ENCODE peak calls at places on chromosome 4, in seven cellular contexts. C, B, A, X, Y, M and K are unnamed samples.

GRCh38 chr4:165779950-165780670 is 92.9 kb upstream of the TLL1 start:
- DNase-seq in Y (no peak), C (no peak), X (no peak), A (no peak), B (no peak), M (no peak), K (no peak)

GRCh38 chr4:3420956-3421355 is 20.8 kb upstream of the HGFAC start:
- DNase-seq in M (no peak), B (no peak), A (no peak), C (no peak), Y (no peak), X (no peak), K (no peak)

GRCh38 chr4:147837435-147837834 is 105.5 kb downstream of the ARHGAP10 start:
- DNase-seq in Y (no peak), C (no peak), M (peak; percentile 58), X (no peak), B (no peak), A (no peak), K (no peak)

GRCh38 chr4:135243960-135244561 is 1042.5 kb upstream of the PABPC4L start:
- DNase-seq in Y (no peak), A (no peak), C (no peak), X (no peak), B (no peak), M (no peak), K (no peak)

GRCh38 chr4:44760142-44760898 is 34.0 kb upstream of the GNPDA2 start:
- DNase-seq in C (no peak), Y (no peak), B (no peak), M (peak; percentile 23), X (peak; percentile 12), A (peak; percentile 28), K (peak; percentile 7)

GRCh38 chr4:40962551-40963185 is 212.9 kb downstream of the NSUN7 start:
- DNase-seq in B (no peak), X (no peak), A (no peak), Y (no peak), C (no peak), M (no peak), K (no peak)

GRCh38 chr4:142697928-142698327 is 148.2 kb downstream of the INPP4B start:
- DNase-seq in M (no peak), A (no peak), C (no peak), B (no peak), X (no peak), Y (no peak), K (no peak)

GRCh38 chr4:8725845-8726244 is 133.3 kb downstream of the CPZ start:
- DNase-seq in B (no peak), A (no peak), C (no peak), M (no peak), X (no peak), Y (no peak), K (no peak)

GRCh38 chr4:173169428-173170209 is 1.0 kb downstream of the GALNT7 start:
- DNase-seq in B (peak; percentile 79), M (peak; percentile 65), A (peak; percentile 58), C (peak; percentile 42), Y (peak; percentile 62), X (peak; percentile 56), K (peak; percentile 73)

GRCh38 chr4:16609170-16609758 is 289.2 kb downstream of the LDB2 start:
- DNase-seq in A (no peak), B (no peak), M (no peak), C (no peak), Y (no peak), X (no peak), K (no peak)

GRCh38 chr4:111991163-111991562 is 154.1 kb upstream of the FAM241A start:
- DNase-seq in X (no peak), B (no peak), M (no peak), Y (no peak), A (no peak), C (no peak), K (no peak)

GRCh38 chr4:145307763-145308430 is 127.5 kb upstream of the OTUD4 start:
- DNase-seq in M (no peak), B (no peak), A (no peak), C (no peak), X (no peak), Y (no peak), K (no peak)

GRCh38 chr4:113971706-113972360 is 7.6 kb downstream of the ARSJ start:
- DNase-seq in Y (no peak), X (peak; percentile 12), C (no peak), M (peak; percentile 15), A (peak; percentile 58), B (no peak), K (no peak)

GRCh38 chr4:76752911-76753494 is 144.9 kb downstream of the SOWAHB start:
- DNase-seq in X (peak; percentile 94), B (no peak), M (peak; percentile 29), Y (no peak), A (peak; percentile 91), C (no peak), K (peak; percentile 63)

GRCh38 chr4:21032246-21032645 is 332.0 kb downstream of the PACRGL start:
- DNase-seq in Y (no peak), B (no peak), A (no peak), X (no peak), M (no peak), C (no peak), K (no peak)

GRCh38 chr4:172818901-172819300 is 349.7 kb upstream of the GALNT7 start:
- DNase-seq in X (no peak), B (no peak), Y (no peak), C (no peak), M (no peak), A (no peak), K (no peak)

GRCh38 chr4:185955817-185956542 is 113.0 kb upstream of the TLR3 start:
- DNase-seq in A (no peak), Y (no peak), M (no peak), B (no peak), X (no peak), C (no peak), K (no peak)

GRCh38 chr4:55866973-55867574 is 13.6 kb downstream of the EXOC1 start:
- DNase-seq in X (peak; percentile 54), Y (peak; percentile 9), C (no peak), M (peak; percentile 61), B (no peak), A (peak; percentile 11), K (peak; percentile 40)

GRCh38 chr4:140212171-140212570 is 58.2 kb upstream of the MAML3 start:
- DNase-seq in B (no peak), X (no peak), C (no peak), A (no peak), Y (no peak), M (no peak), K (no peak)

GRCh38 chr4:65401083-65401482 is 269.2 kb downstream of the EPHA5 start:
- DNase-seq in X (no peak), A (no peak), C (no peak), M (no peak), B (no peak), Y (no peak), K (no peak)

GRCh38 chr4:145840162-145840768 is 98.4 kb downstream of the ZNF827 start:
- DNase-seq in X (peak; percentile 33), M (peak; percentile 53), C (no peak), A (peak; percentile 46), B (no peak), Y (no peak), K (peak; percentile 56)

GRCh38 chr4:139018501-139018900 is 2.9 kb downstream of the NOCT start:
- DNase-seq in Y (no peak), B (no peak), X (no peak), M (no peak), C (no peak), A (no peak), K (no peak)

GRCh38 chr4:123787710-123788109 is 391.1 kb downstream of the SPRY1 start:
- DNase-seq in X (no peak), B (no peak), M (no peak), C (no peak), Y (no peak), A (no peak), K (no peak)

GRCh38 chr4:67885727-67886126 is 1.9 kb upstream of the TMPRSS11D start:
- DNase-seq in Y (no peak), X (peak; percentile 98), B (no peak), C (no peak), M (peak; percentile 29), A (peak; percentile 78), K (peak; percentile 64)

GRCh38 chr4:81164126-81164525 is 50.9 kb downstream of the PRKG2 start:
- DNase-seq in A (no peak), C (no peak), B (no peak), Y (no peak), X (no peak), M (no peak), K (no peak)

GRCh38 chr4:130395871-130396270 is 1299.9 kb downstream of the C4orf33 start:
- DNase-seq in M (peak; percentile 1), Y (no peak), A (peak; percentile 3), C (no peak), B (no peak), X (peak; percentile 48), K (no peak)

GRCh38 chr4:177190995-177191568 is 118.6 kb upstream of the NEIL3 start:
- DNase-seq in B (no peak), A (no peak), C (no peak), X (peak; percentile 10), M (peak; percentile 9), Y (no peak), K (peak; percentile 20)

GRCh38 chr4:117085185-117085701 is at the start of gene TRAM1L1:
- DNase-seq in C (no peak), Y (no peak), X (peak; percentile 41), B (peak; percentile 48), M (peak; percentile 61), A (peak; percentile 89), K (peak; percentile 84)

GRCh38 chr4:80134936-80135701 is 62.1 kb upstream of the ANTXR2 start:
- DNase-seq in Y (no peak), C (no peak), B (no peak), M (no peak), A (no peak), X (peak; percentile 21), K (no peak)

GRCh38 chr4:7808752-7809151 is 130.9 kb downstream of the AFAP1 start:
- DNase-seq in Y (no peak), B (no peak), M (peak; percentile 31), C (no peak), X (peak; percentile 70), A (no peak), K (no peak)

GRCh38 chr4:126750723-126751122 is 882.0 kb upstream of the INTU start:
- DNase-seq in C (no peak), B (no peak), M (no peak), Y (no peak), X (no peak), A (no peak), K (no peak)

GRCh38 chr4:83240379-83240875 is 44.2 kb downstream of the COQ2 start:
- DNase-seq in Y (no peak), A (no peak), M (no peak), C (no peak), B (no peak), X (no peak), K (no peak)

GRCh38 chr4:24719615-24720014 is 75.8 kb upstream of the SOD3 start:
- DNase-seq in X (no peak), B (no peak), Y (no peak), M (no peak), C (no peak), A (no peak), K (no peak)

GRCh38 chr4:82043081-82043808 is 330.5 kb downstream of the HNRNPD start:
- DNase-seq in A (no peak), M (no peak), X (peak; percentile 66), Y (no peak), B (no peak), C (no peak), K (no peak)

GRCh38 chr4:185235480-185236154 is 26.2 kb downstream of the SNX25 start:
- DNase-seq in A (no peak), C (no peak), B (no peak), M (peak; percentile 36), X (no peak), Y (no peak), K (peak; percentile 69)

GRCh38 chr4:146132445-146132844 is 43.1 kb upstream of the LSM6 start:
- DNase-seq in C (no peak), A (no peak), M (no peak), B (peak; percentile 73), X (peak; percentile 72), Y (no peak), K (no peak)